ENCODE peak calls at places on chromosomes 3 and 15, in ten cellular contexts. One of them, this sample, is unnamed.
A peak's percentile ranks its signal among the peaks of the same experiment; 100 is the strongest.

GRCh38 chr15:101359365-101359947 is 64.4 kb upstream of the SNRPA1 start:
- DNase-seq in NCI-H774: no peak
- DNase-seq in astrocyte of the spinal cord: no peak
- DNase-seq in stimulated activated CD8-positive, alpha-beta memory T cell treated with anti-CD3 and anti-CD28 coated beads, Interleukin-15, amount 100 ng/mL, for 24 hours: no peak
- DNase-seq in D341Med: no peak
- DNase-seq in GDM1: no peak
- DNase-seq in NCI-H1417: peak; percentile 85
- DNase-seq in ACHN: no peak
- DNase-seq in hippocampal formation: no peak
- DNase-seq in posterior cingulate gyrus: no peak
- DNase-seq in this sample: no peak

GRCh38 chr3:40871411-40871810 is 327.9 kb upstream of the CTNNB1 start:
- DNase-seq in ACHN: no peak
- DNase-seq in astrocyte of the spinal cord: no peak
- DNase-seq in GDM1: no peak
- DNase-seq in stimulated activated CD8-positive, alpha-beta memory T cell treated with anti-CD3 and anti-CD28 coated beads, Interleukin-15, amount 100 ng/mL, for 24 hours: no peak
- DNase-seq in D341Med: no peak
- DNase-seq in NCI-H1417: no peak
- DNase-seq in NCI-H774: no peak
- DNase-seq in hippocampal formation: no peak
- DNase-seq in posterior cingulate gyrus: no peak
- DNase-seq in this sample: no peak

GRCh38 chr3:9800529-9800928 is 7.6 kb downstream of the ARPC4 start:
- DNase-seq in posterior cingulate gyrus: no peak
- DNase-seq in D341Med: no peak
- DNase-seq in stimulated activated CD8-positive, alpha-beta memory T cell treated with anti-CD3 and anti-CD28 coated beads, Interleukin-15, amount 100 ng/mL, for 24 hours: no peak
- DNase-seq in ACHN: no peak
- DNase-seq in GDM1: no peak
- DNase-seq in NCI-H774: no peak
- DNase-seq in hippocampal formation: no peak
- DNase-seq in astrocyte of the spinal cord: no peak
- DNase-seq in NCI-H1417: no peak
- DNase-seq in this sample: no peak

GRCh38 chr15:74842581-74843444 is at the start of gene ULK3:
- DNase-seq in hippocampal formation: peak; percentile 80
- DNase-seq in D341Med: peak; percentile 98
- DNase-seq in ACHN: peak; percentile 82
- DNase-seq in NCI-H1417: peak; percentile 96
- DNase-seq in NCI-H774: peak; percentile 80
- DNase-seq in GDM1: peak; percentile 89
- DNase-seq in posterior cingulate gyrus: peak; percentile 91
- DNase-seq in astrocyte of the spinal cord: peak; percentile 81
- DNase-seq in stimulated activated CD8-positive, alpha-beta memory T cell treated with anti-CD3 and anti-CD28 coated beads, Interleukin-15, amount 100 ng/mL, for 24 hours: peak; percentile 88
- DNase-seq in this sample: peak; percentile 94

GRCh38 chr15:79849789-79850188 is 47.0 kb downstream of the MTHFS start:
- DNase-seq in stimulated activated CD8-positive, alpha-beta memory T cell treated with anti-CD3 and anti-CD28 coated beads, Interleukin-15, amount 100 ng/mL, for 24 hours: no peak
- DNase-seq in NCI-H1417: peak; percentile 65
- DNase-seq in D341Med: peak; percentile 62
- DNase-seq in hippocampal formation: peak; percentile 24
- DNase-seq in astrocyte of the spinal cord: peak; percentile 50
- DNase-seq in NCI-H774: no peak
- DNase-seq in posterior cingulate gyrus: peak; percentile 34
- DNase-seq in ACHN: peak; percentile 47
- DNase-seq in GDM1: no peak
- DNase-seq in this sample: peak; percentile 39

GRCh38 chr15:93244691-93245615 is 155.9 kb upstream of the RGMA start:
- DNase-seq in D341Med: no peak
- DNase-seq in hippocampal formation: no peak
- DNase-seq in posterior cingulate gyrus: no peak
- DNase-seq in GDM1: no peak
- DNase-seq in NCI-H774: no peak
- DNase-seq in stimulated activated CD8-positive, alpha-beta memory T cell treated with anti-CD3 and anti-CD28 coated beads, Interleukin-15, amount 100 ng/mL, for 24 hours: no peak
- DNase-seq in astrocyte of the spinal cord: no peak
- DNase-seq in NCI-H1417: no peak
- DNase-seq in ACHN: no peak
- DNase-seq in this sample: no peak

GRCh38 chr3:50251220-50251619 is 15.2 kb downstream of the GNAI2 start:
- DNase-seq in NCI-H1417: no peak
- DNase-seq in stimulated activated CD8-positive, alpha-beta memory T cell treated with anti-CD3 and anti-CD28 coated beads, Interleukin-15, amount 100 ng/mL, for 24 hours: no peak
- DNase-seq in NCI-H774: no peak
- DNase-seq in ACHN: no peak
- DNase-seq in hippocampal formation: no peak
- DNase-seq in posterior cingulate gyrus: no peak
- DNase-seq in GDM1: no peak
- DNase-seq in astrocyte of the spinal cord: peak; percentile 89
- DNase-seq in D341Med: no peak
- DNase-seq in this sample: no peak

GRCh38 chr3:184426691-184427141 is 46.9 kb downstream of the CHRD start:
- DNase-seq in ACHN: no peak
- DNase-seq in NCI-H1417: no peak
- DNase-seq in D341Med: no peak
- DNase-seq in posterior cingulate gyrus: no peak
- DNase-seq in NCI-H774: no peak
- DNase-seq in astrocyte of the spinal cord: peak; percentile 15
- DNase-seq in stimulated activated CD8-positive, alpha-beta memory T cell treated with anti-CD3 and anti-CD28 coated beads, Interleukin-15, amount 100 ng/mL, for 24 hours: no peak
- DNase-seq in hippocampal formation: no peak
- DNase-seq in GDM1: no peak
- DNase-seq in this sample: no peak

GRCh38 chr15:25543156-25543555 is 104.3 kb upstream of the UBE3A start:
- DNase-seq in astrocyte of the spinal cord: peak; percentile 51
- DNase-seq in D341Med: no peak
- DNase-seq in NCI-H774: no peak
- DNase-seq in NCI-H1417: no peak
- DNase-seq in hippocampal formation: peak; percentile 59
- DNase-seq in ACHN: peak; percentile 14
- DNase-seq in GDM1: no peak
- DNase-seq in stimulated activated CD8-positive, alpha-beta memory T cell treated with anti-CD3 and anti-CD28 coated beads, Interleukin-15, amount 100 ng/mL, for 24 hours: no peak
- DNase-seq in posterior cingulate gyrus: no peak
- DNase-seq in this sample: peak; percentile 90

GRCh38 chr3:144162042-144162441 is 190.4 kb downstream of the DIPK2A start:
- DNase-seq in ACHN: no peak
- DNase-seq in NCI-H774: peak; percentile 35
- DNase-seq in hippocampal formation: no peak
- DNase-seq in D341Med: no peak
- DNase-seq in stimulated activated CD8-positive, alpha-beta memory T cell treated with anti-CD3 and anti-CD28 coated beads, Interleukin-15, amount 100 ng/mL, for 24 hours: no peak
- DNase-seq in posterior cingulate gyrus: no peak
- DNase-seq in GDM1: no peak
- DNase-seq in NCI-H1417: peak; percentile 58
- DNase-seq in astrocyte of the spinal cord: peak; percentile 51
- DNase-seq in this sample: no peak

GRCh38 chr3:177195242-177195940 is 1.9 kb downstream of the TBL1XR1 start:
- DNase-seq in astrocyte of the spinal cord: peak; percentile 44
- DNase-seq in hippocampal formation: no peak
- DNase-seq in NCI-H1417: peak; percentile 77
- DNase-seq in posterior cingulate gyrus: no peak
- DNase-seq in ACHN: peak; percentile 34
- DNase-seq in GDM1: no peak
- DNase-seq in stimulated activated CD8-positive, alpha-beta memory T cell treated with anti-CD3 and anti-CD28 coated beads, Interleukin-15, amount 100 ng/mL, for 24 hours: no peak
- DNase-seq in NCI-H774: no peak
- DNase-seq in D341Med: no peak
- DNase-seq in this sample: peak; percentile 28

GRCh38 chr15:63067976-63068743 is 25.6 kb downstream of the TPM1 start:
- DNase-seq in NCI-H1417: no peak
- DNase-seq in GDM1: no peak
- DNase-seq in posterior cingulate gyrus: no peak
- DNase-seq in D341Med: no peak
- DNase-seq in NCI-H774: no peak
- DNase-seq in stimulated activated CD8-positive, alpha-beta memory T cell treated with anti-CD3 and anti-CD28 coated beads, Interleukin-15, amount 100 ng/mL, for 24 hours: no peak
- DNase-seq in ACHN: peak; percentile 7
- DNase-seq in astrocyte of the spinal cord: peak; percentile 26
- DNase-seq in hippocampal formation: no peak
- DNase-seq in this sample: peak; percentile 83

GRCh38 chr15:78438595-78439285 is 724 bp downstream of the IREB2 start:
- DNase-seq in GDM1: no peak
- DNase-seq in NCI-H1417: peak; percentile 79
- DNase-seq in stimulated activated CD8-positive, alpha-beta memory T cell treated with anti-CD3 and anti-CD28 coated beads, Interleukin-15, amount 100 ng/mL, for 24 hours: no peak
- DNase-seq in hippocampal formation: no peak
- DNase-seq in astrocyte of the spinal cord: peak; percentile 36
- DNase-seq in NCI-H774: no peak
- DNase-seq in D341Med: peak; percentile 43
- DNase-seq in ACHN: peak; percentile 40
- DNase-seq in posterior cingulate gyrus: no peak
- DNase-seq in this sample: peak; percentile 48

GRCh38 chr3:82080261-82080660 is 318.8 kb upstream of the GBE1 start:
- DNase-seq in stimulated activated CD8-positive, alpha-beta memory T cell treated with anti-CD3 and anti-CD28 coated beads, Interleukin-15, amount 100 ng/mL, for 24 hours: no peak
- DNase-seq in ACHN: no peak
- DNase-seq in GDM1: peak; percentile 57
- DNase-seq in hippocampal formation: no peak
- DNase-seq in astrocyte of the spinal cord: peak; percentile 29
- DNase-seq in D341Med: no peak
- DNase-seq in posterior cingulate gyrus: no peak
- DNase-seq in NCI-H774: no peak
- DNase-seq in NCI-H1417: no peak
- DNase-seq in this sample: no peak

GRCh38 chr3:122005033-122005565 is 16.9 kb downstream of the ILDR1 start:
- DNase-seq in NCI-H774: no peak
- DNase-seq in GDM1: no peak
- DNase-seq in NCI-H1417: no peak
- DNase-seq in ACHN: no peak
- DNase-seq in hippocampal formation: no peak
- DNase-seq in D341Med: no peak
- DNase-seq in stimulated activated CD8-positive, alpha-beta memory T cell treated with anti-CD3 and anti-CD28 coated beads, Interleukin-15, amount 100 ng/mL, for 24 hours: no peak
- DNase-seq in astrocyte of the spinal cord: no peak
- DNase-seq in posterior cingulate gyrus: no peak
- DNase-seq in this sample: no peak

GRCh38 chr3:458614-459375 is 262.2 kb downstream of the CHL1 start:
- DNase-seq in NCI-H774: no peak
- DNase-seq in NCI-H1417: no peak
- DNase-seq in stimulated activated CD8-positive, alpha-beta memory T cell treated with anti-CD3 and anti-CD28 coated beads, Interleukin-15, amount 100 ng/mL, for 24 hours: no peak
- DNase-seq in hippocampal formation: peak; percentile 6
- DNase-seq in ACHN: no peak
- DNase-seq in astrocyte of the spinal cord: no peak
- DNase-seq in GDM1: no peak
- DNase-seq in posterior cingulate gyrus: no peak
- DNase-seq in D341Med: no peak
- DNase-seq in this sample: no peak

GRCh38 chr15:24955549-24955929 is 752 bp downstream of the SNRPN start:
- DNase-seq in NCI-H774: no peak
- DNase-seq in hippocampal formation: no peak
- DNase-seq in GDM1: peak; percentile 0
- DNase-seq in D341Med: peak; percentile 32
- DNase-seq in stimulated activated CD8-positive, alpha-beta memory T cell treated with anti-CD3 and anti-CD28 coated beads, Interleukin-15, amount 100 ng/mL, for 24 hours: no peak
- DNase-seq in astrocyte of the spinal cord: no peak
- DNase-seq in posterior cingulate gyrus: no peak
- DNase-seq in ACHN: peak; percentile 2
- DNase-seq in NCI-H1417: no peak
- DNase-seq in this sample: peak; percentile 3

GRCh38 chr3:169299129-169299528 is 364.4 kb downstream of the MECOM start:
- DNase-seq in posterior cingulate gyrus: no peak
- DNase-seq in D341Med: no peak
- DNase-seq in GDM1: no peak
- DNase-seq in hippocampal formation: no peak
- DNase-seq in ACHN: no peak
- DNase-seq in stimulated activated CD8-positive, alpha-beta memory T cell treated with anti-CD3 and anti-CD28 coated beads, Interleukin-15, amount 100 ng/mL, for 24 hours: no peak
- DNase-seq in astrocyte of the spinal cord: no peak
- DNase-seq in NCI-H1417: no peak
- DNase-seq in NCI-H774: no peak
- DNase-seq in this sample: no peak

GRCh38 chr3:42979044-42979962 is at the start of gene GASK1A:
- DNase-seq in hippocampal formation: no peak
- DNase-seq in NCI-H1417: peak; percentile 62
- DNase-seq in GDM1: peak; percentile 22
- DNase-seq in D341Med: peak; percentile 68
- DNase-seq in ACHN: no peak
- DNase-seq in stimulated activated CD8-positive, alpha-beta memory T cell treated with anti-CD3 and anti-CD28 coated beads, Interleukin-15, amount 100 ng/mL, for 24 hours: no peak
- DNase-seq in astrocyte of the spinal cord: peak; percentile 3
- DNase-seq in posterior cingulate gyrus: peak; percentile 42
- DNase-seq in NCI-H774: no peak
- DNase-seq in this sample: no peak

GRCh38 chr3:187481426-187481825 is 113.2 kb downstream of the RTP4 start:
- DNase-seq in ACHN: no peak
- DNase-seq in NCI-H774: no peak
- DNase-seq in hippocampal formation: no peak
- DNase-seq in posterior cingulate gyrus: no peak
- DNase-seq in NCI-H1417: peak; percentile 13
- DNase-seq in stimulated activated CD8-positive, alpha-beta memory T cell treated with anti-CD3 and anti-CD28 coated beads, Interleukin-15, amount 100 ng/mL, for 24 hours: no peak
- DNase-seq in astrocyte of the spinal cord: no peak
- DNase-seq in D341Med: no peak
- DNase-seq in GDM1: no peak
- DNase-seq in this sample: no peak

GRCh38 chr3:127263586-127264231 is 24.1 kb downstream of the PRR20G start:
- DNase-seq in astrocyte of the spinal cord: no peak
- DNase-seq in hippocampal formation: no peak
- DNase-seq in posterior cingulate gyrus: peak; percentile 48
- DNase-seq in ACHN: no peak
- DNase-seq in GDM1: no peak
- DNase-seq in NCI-H774: no peak
- DNase-seq in D341Med: no peak
- DNase-seq in NCI-H1417: no peak
- DNase-seq in stimulated activated CD8-positive, alpha-beta memory T cell treated with anti-CD3 and anti-CD28 coated beads, Interleukin-15, amount 100 ng/mL, for 24 hours: no peak
- DNase-seq in this sample: no peak

GRCh38 chr3:177618873-177619771 is 421.8 kb upstream of the TBL1XR1 start:
- DNase-seq in astrocyte of the spinal cord: peak; percentile 92
- DNase-seq in NCI-H774: no peak
- DNase-seq in stimulated activated CD8-positive, alpha-beta memory T cell treated with anti-CD3 and anti-CD28 coated beads, Interleukin-15, amount 100 ng/mL, for 24 hours: no peak
- DNase-seq in GDM1: no peak
- DNase-seq in NCI-H1417: no peak
- DNase-seq in posterior cingulate gyrus: no peak
- DNase-seq in D341Med: no peak
- DNase-seq in hippocampal formation: peak; percentile 84
- DNase-seq in ACHN: peak; percentile 4
- DNase-seq in this sample: peak; percentile 68

GRCh38 chr15:51536965-51537574 is 85.5 kb downstream of the DMXL2 start:
- DNase-seq in D341Med: peak; percentile 34
- DNase-seq in NCI-H774: no peak
- DNase-seq in astrocyte of the spinal cord: peak; percentile 17
- DNase-seq in hippocampal formation: no peak
- DNase-seq in stimulated activated CD8-positive, alpha-beta memory T cell treated with anti-CD3 and anti-CD28 coated beads, Interleukin-15, amount 100 ng/mL, for 24 hours: no peak
- DNase-seq in NCI-H1417: peak; percentile 6
- DNase-seq in ACHN: peak; percentile 18
- DNase-seq in posterior cingulate gyrus: no peak
- DNase-seq in GDM1: no peak
- DNase-seq in this sample: peak; percentile 32

GRCh38 chr15:35874260-35874905 is 328.4 kb upstream of the DPH6 start:
- DNase-seq in D341Med: no peak
- DNase-seq in posterior cingulate gyrus: no peak
- DNase-seq in NCI-H1417: peak; percentile 71
- DNase-seq in ACHN: peak; percentile 53
- DNase-seq in astrocyte of the spinal cord: peak; percentile 73
- DNase-seq in GDM1: no peak
- DNase-seq in stimulated activated CD8-positive, alpha-beta memory T cell treated with anti-CD3 and anti-CD28 coated beads, Interleukin-15, amount 100 ng/mL, for 24 hours: no peak
- DNase-seq in hippocampal formation: no peak
- DNase-seq in NCI-H774: peak; percentile 11
- DNase-seq in this sample: peak; percentile 59

GRCh38 chr3:129045675-129046036 is 14.9 kb upstream of the GP9 start:
- DNase-seq in hippocampal formation: no peak
- DNase-seq in astrocyte of the spinal cord: no peak
- DNase-seq in D341Med: peak; percentile 42
- DNase-seq in posterior cingulate gyrus: no peak
- DNase-seq in stimulated activated CD8-positive, alpha-beta memory T cell treated with anti-CD3 and anti-CD28 coated beads, Interleukin-15, amount 100 ng/mL, for 24 hours: no peak
- DNase-seq in NCI-H774: no peak
- DNase-seq in GDM1: no peak
- DNase-seq in ACHN: no peak
- DNase-seq in NCI-H1417: no peak
- DNase-seq in this sample: no peak

GRCh38 chr15:73052679-73053397 is 575 bp downstream of the NEO1 start:
- DNase-seq in D341Med: peak; percentile 90
- DNase-seq in stimulated activated CD8-positive, alpha-beta memory T cell treated with anti-CD3 and anti-CD28 coated beads, Interleukin-15, amount 100 ng/mL, for 24 hours: peak; percentile 2
- DNase-seq in NCI-H1417: peak; percentile 91
- DNase-seq in NCI-H774: peak; percentile 21
- DNase-seq in hippocampal formation: peak; percentile 70
- DNase-seq in posterior cingulate gyrus: peak; percentile 33
- DNase-seq in ACHN: peak; percentile 73
- DNase-seq in GDM1: no peak
- DNase-seq in astrocyte of the spinal cord: peak; percentile 26
- DNase-seq in this sample: peak; percentile 20

GRCh38 chr15:62727501-62727900 is 315.0 kb upstream of the TPM1 start:
- DNase-seq in NCI-H1417: no peak
- DNase-seq in NCI-H774: no peak
- DNase-seq in GDM1: no peak
- DNase-seq in stimulated activated CD8-positive, alpha-beta memory T cell treated with anti-CD3 and anti-CD28 coated beads, Interleukin-15, amount 100 ng/mL, for 24 hours: no peak
- DNase-seq in astrocyte of the spinal cord: no peak
- DNase-seq in posterior cingulate gyrus: no peak
- DNase-seq in ACHN: no peak
- DNase-seq in hippocampal formation: no peak
- DNase-seq in D341Med: no peak
- DNase-seq in this sample: no peak

GRCh38 chr3:129063091-129063640 is 2.6 kb downstream of the GP9 start:
- DNase-seq in astrocyte of the spinal cord: no peak
- DNase-seq in GDM1: no peak
- DNase-seq in NCI-H1417: no peak
- DNase-seq in D341Med: no peak
- DNase-seq in stimulated activated CD8-positive, alpha-beta memory T cell treated with anti-CD3 and anti-CD28 coated beads, Interleukin-15, amount 100 ng/mL, for 24 hours: no peak
- DNase-seq in posterior cingulate gyrus: no peak
- DNase-seq in NCI-H774: no peak
- DNase-seq in ACHN: no peak
- DNase-seq in hippocampal formation: no peak
- DNase-seq in this sample: no peak